ENCODE peak calls at places on chromosomes 3 and 15, in seven cellular contexts. N, Q, W, B, R, C and O are unnamed samples.

GRCh38 chr3:116034071-116034470 is 410.8 kb downstream of the GAP43 start:
- ATAC-seq in W (no peak), B (no peak), R (no peak), N (no peak), C (no peak), Q (no peak), O (no peak)

GRCh38 chr15:77409259-77410156 is 10.4 kb downstream of the PEAK1 start:
- ATAC-seq in W (no peak), C (peak; percentile 99), R (peak; percentile 95), Q (no peak), N (peak; percentile 76), B (peak; percentile 65), O (peak; percentile 86)

GRCh38 chr3:195591852-195592251 is 8.1 kb upstream of the APOD start:
- ATAC-seq in C (no peak), Q (no peak), W (no peak), N (no peak), B (no peak), R (no peak), O (no peak)

GRCh38 chr15:90020041-90020735 is 19.1 kb downstream of the ZNF710 start:
- ATAC-seq in C (no peak), B (no peak), R (no peak), N (no peak), Q (no peak), W (no peak), O (no peak)

GRCh38 chr3:195897081-195897852 is 11.1 kb downstream of the TNK2 start:
- ATAC-seq in Q (peak; percentile 41), R (no peak), B (no peak), N (no peak), W (no peak), C (no peak), O (no peak)

GRCh38 chr3:40518067-40518466 is 6.7 kb upstream of the ZNF621 start:
- ATAC-seq in Q (no peak), C (no peak), B (no peak), N (no peak), W (no peak), R (no peak), O (no peak)

GRCh38 chr3:167350245-167350862 is 29.7 kb downstream of the ZBBX start:
- ATAC-seq in Q (peak; percentile 69), R (no peak), B (no peak), N (no peak), C (no peak), W (no peak), O (no peak)

GRCh38 chr3:96803860-96804259 is 10.5 kb upstream of the EPHA6 start:
- ATAC-seq in Q (no peak), W (no peak), B (no peak), N (no peak), C (no peak), R (no peak), O (no peak)

GRCh38 chr3:185460283-185460682 is 38.6 kb downstream of the TMEM41A start:
- ATAC-seq in W (no peak), R (no peak), B (no peak), Q (no peak), C (no peak), N (no peak), O (no peak)

GRCh38 chr15:82871577-82872484 is 62.4 kb downstream of the WHAMM start:
- ATAC-seq in Q (no peak), W (no peak), N (no peak), B (no peak), R (no peak), C (no peak), O (no peak)

GRCh38 chr3:50466177-50466576 is 37.3 kb downstream of the CACNA2D2 start:
- ATAC-seq in N (peak; percentile 15), W (peak; percentile 71), R (peak; percentile 46), B (no peak), C (peak; percentile 92), Q (peak; percentile 29), O (no peak)

GRCh38 chr3:54906763-54907162 is 21.1 kb downstream of the LRTM1 start:
- ATAC-seq in B (no peak), C (no peak), N (no peak), R (no peak), W (no peak), Q (peak; percentile 23), O (no peak)

GRCh38 chr15:41928100-41928499 is 34.2 kb upstream of the SPTBN5 start:
- ATAC-seq in Q (no peak), B (no peak), N (no peak), W (peak; percentile 85), R (no peak), C (no peak), O (no peak)

GRCh38 chr3:59820352-59820934 is 770.6 kb upstream of the CFAP20DC start:
- ATAC-seq in Q (no peak), N (peak; percentile 49), R (no peak), W (no peak), C (no peak), B (peak; percentile 82), O (no peak)

GRCh38 chr3:5162102-5162501 is 25.4 kb upstream of the EDEM1 start:
- ATAC-seq in C (no peak), W (peak; percentile 54), B (peak; percentile 29), N (peak; percentile 7), R (no peak), Q (peak; percentile 91), O (no peak)

GRCh38 chr3:153963012-153963411 is 158.2 kb upstream of the ARHGEF26 start:
- ATAC-seq in W (no peak), B (no peak), C (no peak), R (no peak), N (no peak), Q (no peak), O (no peak)

GRCh38 chr3:29324180-29324651 is 43.3 kb downstream of the RBMS3 start:
- ATAC-seq in Q (peak; percentile 93), C (no peak), R (no peak), B (no peak), N (no peak), W (no peak), O (peak; percentile 41)

GRCh38 chr3:113223831-113224240 is 12.5 kb downstream of the BOC start:
- ATAC-seq in W (no peak), C (peak; percentile 42), R (no peak), N (peak; percentile 74), Q (no peak), B (peak; percentile 78), O (peak; percentile 86)

GRCh38 chr3:67941433-67942030 is 287.1 kb upstream of the SUCLG2 start:
- ATAC-seq in W (no peak), B (no peak), Q (no peak), R (peak; percentile 83), N (no peak), C (no peak), O (no peak)

GRCh38 chr3:157111578-157111977 is 48.4 kb downstream of the CCNL1 start:
- ATAC-seq in N (no peak), B (no peak), W (no peak), R (no peak), Q (no peak), C (no peak), O (no peak)

GRCh38 chr15:101556273-101556672 is 66.8 kb upstream of the PCSK6 start:
- ATAC-seq in C (no peak), N (no peak), W (peak; percentile 41), Q (no peak), B (no peak), R (no peak), O (no peak)

GRCh38 chr3:44649709-44650108 is 1.2 kb downstream of the ZNF35 start:
- ATAC-seq in C (no peak), Q (no peak), W (no peak), R (no peak), B (no peak), N (no peak), O (no peak)

GRCh38 chr3:9879830-9880549 is at the start of gene CIDEC:
- ATAC-seq in C (no peak), W (no peak), B (no peak), N (no peak), R (no peak), Q (no peak), O (no peak)

GRCh38 chr3:189947948-189948723 is 172.6 kb downstream of the P3H2 start:
- ATAC-seq in R (no peak), C (no peak), W (no peak), Q (peak; percentile 44), N (no peak), B (no peak), O (no peak)

GRCh38 chr15:80277147-80277546 is 25.1 kb upstream of the CTXND1 start:
- ATAC-seq in N (no peak), R (no peak), W (no peak), Q (no peak), C (no peak), B (no peak), O (no peak)

GRCh38 chr15:91857772-91858171 is 4.3 kb downstream of the SLCO3A1 start:
- ATAC-seq in B (peak; percentile 52), N (peak; percentile 44), Q (no peak), R (peak; percentile 70), C (peak; percentile 64), W (no peak), O (peak; percentile 44)

GRCh38 chr3:124063168-124063909 is 71.4 kb upstream of the ROPN1 start:
- ATAC-seq in W (no peak), C (no peak), Q (peak; percentile 59), R (no peak), N (no peak), B (no peak), O (no peak)

GRCh38 chr15:40582726-40583246 is 11.3 kb upstream of the KNL1 start:
- ATAC-seq in B (no peak), C (peak; percentile 41), R (peak; percentile 81), N (peak; percentile 28), Q (no peak), W (peak; percentile 94), O (no peak)

GRCh38 chr15:66803749-66804148 is 101.7 kb downstream of the SMAD6 start:
- ATAC-seq in C (no peak), W (no peak), Q (no peak), B (no peak), N (no peak), R (no peak), O (no peak)

GRCh38 chr3:120791958-120792357 is 49.4 kb downstream of the GTF2E1 start:
- ATAC-seq in C (no peak), N (no peak), R (no peak), Q (peak; percentile 80), W (no peak), B (no peak), O (no peak)

GRCh38 chr3:114606336-114606735 is 312.5 kb downstream of the TIGIT start:
- ATAC-seq in R (no peak), C (no peak), W (no peak), N (no peak), B (no peak), Q (no peak), O (no peak)

GRCh38 chr3:156382458-156383346 is 172.2 kb downstream of the SSR3 start:
- ATAC-seq in B (no peak), Q (peak; percentile 28), W (peak; percentile 96), C (peak; percentile 39), R (no peak), N (peak; percentile 46), O (no peak)

GRCh38 chr3:194661374-194661773 is 10.6 kb downstream of the LSG1 start:
- ATAC-seq in C (no peak), R (peak; percentile 52), Q (no peak), W (no peak), N (no peak), B (no peak), O (no peak)

GRCh38 chr15:62109457-62109856 is 42.7 kb downstream of the C2CD4A start:
- ATAC-seq in B (no peak), Q (no peak), R (no peak), C (no peak), W (no peak), N (no peak), O (no peak)

GRCh38 chr15:79132361-79132760 is 41.8 kb upstream of the RASGRF1 start:
- ATAC-seq in N (no peak), B (no peak), C (no peak), R (no peak), W (no peak), Q (no peak), O (peak; percentile 58)